ENCODE peak calls at places on chromosome 16, in six cellular contexts. One of them, this sample, is unnamed.

GRCh38 chr16:2874584-2875362 is 8.2 kb upstream of the FLYWCH2 start:
- DNase-seq in upper lobe of right lung: peak; percentile 91
- DNase-seq in stimulated activated CD8-positive, alpha-beta memory T cell treated with anti-CD3 and anti-CD28 coated beads, Interleukin-4, amount 100 ng/mL, for 1 hour: peak; percentile 32
- DNase-seq in skeletal muscle cell: no peak
- DNase-seq in NCI-H2107: peak; percentile 46
- DNase-seq in HT-29: peak; percentile 86
- DNase-seq in this sample: peak; percentile 87

GRCh38 chr16:73006021-73006420 is 41.9 kb downstream of the ZFHX3 start:
- DNase-seq in upper lobe of right lung: no peak
- DNase-seq in stimulated activated CD8-positive, alpha-beta memory T cell treated with anti-CD3 and anti-CD28 coated beads, Interleukin-4, amount 100 ng/mL, for 1 hour: no peak
- DNase-seq in skeletal muscle cell: no peak
- DNase-seq in NCI-H2107: no peak
- DNase-seq in HT-29: no peak
- DNase-seq in this sample: no peak

GRCh38 chr16:48317614-48318013 is 67.6 kb downstream of the SIAH1 start:
- DNase-seq in upper lobe of right lung: no peak
- DNase-seq in stimulated activated CD8-positive, alpha-beta memory T cell treated with anti-CD3 and anti-CD28 coated beads, Interleukin-4, amount 100 ng/mL, for 1 hour: no peak
- DNase-seq in skeletal muscle cell: peak; percentile 78
- DNase-seq in NCI-H2107: no peak
- DNase-seq in HT-29: peak; percentile 25
- DNase-seq in this sample: no peak

GRCh38 chr16:85234310-85235235 is 122.3 kb upstream of the CIBAR2 start:
- DNase-seq in upper lobe of right lung: peak; percentile 76
- DNase-seq in stimulated activated CD8-positive, alpha-beta memory T cell treated with anti-CD3 and anti-CD28 coated beads, Interleukin-4, amount 100 ng/mL, for 1 hour: no peak
- DNase-seq in skeletal muscle cell: no peak
- DNase-seq in NCI-H2107: no peak
- DNase-seq in HT-29: peak; percentile 30
- DNase-seq in this sample: no peak

GRCh38 chr16:23999663-24000062 is 163.9 kb downstream of the PRKCB start:
- DNase-seq in upper lobe of right lung: no peak
- DNase-seq in stimulated activated CD8-positive, alpha-beta memory T cell treated with anti-CD3 and anti-CD28 coated beads, Interleukin-4, amount 100 ng/mL, for 1 hour: no peak
- DNase-seq in skeletal muscle cell: no peak
- DNase-seq in NCI-H2107: no peak
- DNase-seq in HT-29: no peak
- DNase-seq in this sample: no peak

GRCh38 chr16:9525037-9525436 is 433.6 kb downstream of the HAPSTR1 start:
- DNase-seq in upper lobe of right lung: no peak
- DNase-seq in stimulated activated CD8-positive, alpha-beta memory T cell treated with anti-CD3 and anti-CD28 coated beads, Interleukin-4, amount 100 ng/mL, for 1 hour: no peak
- DNase-seq in skeletal muscle cell: no peak
- DNase-seq in NCI-H2107: no peak
- DNase-seq in HT-29: no peak
- DNase-seq in this sample: no peak

GRCh38 chr16:76639685-76640289 is 362.6 kb downstream of the CNTNAP4 start:
- DNase-seq in upper lobe of right lung: no peak
- DNase-seq in stimulated activated CD8-positive, alpha-beta memory T cell treated with anti-CD3 and anti-CD28 coated beads, Interleukin-4, amount 100 ng/mL, for 1 hour: no peak
- DNase-seq in skeletal muscle cell: no peak
- DNase-seq in NCI-H2107: no peak
- DNase-seq in HT-29: peak; percentile 68
- DNase-seq in this sample: no peak

GRCh38 chr16:27671410-27671809 is 121.5 kb downstream of the KATNIP start:
- DNase-seq in upper lobe of right lung: no peak
- DNase-seq in stimulated activated CD8-positive, alpha-beta memory T cell treated with anti-CD3 and anti-CD28 coated beads, Interleukin-4, amount 100 ng/mL, for 1 hour: no peak
- DNase-seq in skeletal muscle cell: no peak
- DNase-seq in NCI-H2107: no peak
- DNase-seq in HT-29: no peak
- DNase-seq in this sample: no peak

GRCh38 chr16:48607056-48607825 is 2.7 kb downstream of the N4BP1 start:
- DNase-seq in upper lobe of right lung: no peak
- DNase-seq in stimulated activated CD8-positive, alpha-beta memory T cell treated with anti-CD3 and anti-CD28 coated beads, Interleukin-4, amount 100 ng/mL, for 1 hour: no peak
- DNase-seq in skeletal muscle cell: no peak
- DNase-seq in NCI-H2107: no peak
- DNase-seq in HT-29: peak; percentile 45
- DNase-seq in this sample: no peak

GRCh38 chr16:70688266-70688742 is 2.5 kb upstream of the MTSS2 start:
- DNase-seq in upper lobe of right lung: peak; percentile 90
- DNase-seq in stimulated activated CD8-positive, alpha-beta memory T cell treated with anti-CD3 and anti-CD28 coated beads, Interleukin-4, amount 100 ng/mL, for 1 hour: no peak
- DNase-seq in skeletal muscle cell: no peak
- DNase-seq in NCI-H2107: no peak
- DNase-seq in HT-29: no peak
- DNase-seq in this sample: no peak

GRCh38 chr16:627458-628239 is 3.1 kb upstream of the WFIKKN1 start:
- DNase-seq in upper lobe of right lung: peak; percentile 91
- DNase-seq in stimulated activated CD8-positive, alpha-beta memory T cell treated with anti-CD3 and anti-CD28 coated beads, Interleukin-4, amount 100 ng/mL, for 1 hour: no peak
- DNase-seq in skeletal muscle cell: no peak
- DNase-seq in NCI-H2107: no peak
- DNase-seq in HT-29: peak; percentile 85
- DNase-seq in this sample: no peak

GRCh38 chr16:30948956-30949654 is at the start of gene ORAI3:
- DNase-seq in upper lobe of right lung: peak; percentile 91
- DNase-seq in stimulated activated CD8-positive, alpha-beta memory T cell treated with anti-CD3 and anti-CD28 coated beads, Interleukin-4, amount 100 ng/mL, for 1 hour: no peak
- DNase-seq in skeletal muscle cell: no peak
- DNase-seq in NCI-H2107: no peak
- DNase-seq in HT-29: peak; percentile 53
- DNase-seq in this sample: no peak

GRCh38 chr16:48383877-48384304 is 1.3 kb downstream of the SIAH1 start:
- DNase-seq in upper lobe of right lung: no peak
- DNase-seq in stimulated activated CD8-positive, alpha-beta memory T cell treated with anti-CD3 and anti-CD28 coated beads, Interleukin-4, amount 100 ng/mL, for 1 hour: no peak
- DNase-seq in skeletal muscle cell: no peak
- DNase-seq in NCI-H2107: no peak
- DNase-seq in HT-29: peak; percentile 64
- DNase-seq in this sample: peak; percentile 65

GRCh38 chr16:26824469-26824868 is 242.3 kb upstream of the C16orf82 start:
- DNase-seq in upper lobe of right lung: no peak
- DNase-seq in stimulated activated CD8-positive, alpha-beta memory T cell treated with anti-CD3 and anti-CD28 coated beads, Interleukin-4, amount 100 ng/mL, for 1 hour: no peak
- DNase-seq in skeletal muscle cell: no peak
- DNase-seq in NCI-H2107: no peak
- DNase-seq in HT-29: no peak
- DNase-seq in this sample: no peak

GRCh38 chr16:77683845-77684526 is 38.3 kb upstream of the NUDT7 start:
- DNase-seq in upper lobe of right lung: no peak
- DNase-seq in stimulated activated CD8-positive, alpha-beta memory T cell treated with anti-CD3 and anti-CD28 coated beads, Interleukin-4, amount 100 ng/mL, for 1 hour: no peak
- DNase-seq in skeletal muscle cell: no peak
- DNase-seq in NCI-H2107: no peak
- DNase-seq in HT-29: no peak
- DNase-seq in this sample: no peak

This sample was measured in ascending aorta.